ENCODE peak calls at places on chromosomes 16 and 17, in five cellular contexts. W is body of pancreas, Q is thyroid gland, H is heart left ventricle, T is breast epithelium. O is an unnamed sample.

GRCh38 chr17:40596261-40596919 is 31.1 kb upstream of the CCR7 start:
- DNase-seq in W (no peak), Q (peak), H (no peak), T (no peak), O (no peak)

GRCh38 chr16:47162670-47163420 is 19.1 kb upstream of the NETO2 start:
- DNase-seq in W (no peak), Q (no peak), H (no peak), T (no peak), O (no peak)

GRCh38 chr16:62954144-62955032 is 918.1 kb upstream of the CDH8 start:
- DNase-seq in W (no peak), Q (no peak), H (no peak), T (no peak), O (no peak)

GRCh38 chr16:21088646-21089538 is 61.8 kb downstream of the DNAH3 start:
- DNase-seq in W (no peak), Q (no peak), H (no peak), T (no peak), O (no peak)

GRCh38 chr17:18976201-18976600 is 24.2 kb downstream of the SLC5A10 start:
- DNase-seq in W (no peak), Q (no peak), H (no peak), T (no peak), O (no peak)

GRCh38 chr16:52563767-52564611 is 17.0 kb upstream of the TOX3 start:
- DNase-seq in W (no peak), Q (no peak), H (no peak), T (no peak), O (no peak)

GRCh38 chr17:18250259-18250658 is 8.3 kb downstream of the FLII start:
- DNase-seq in W (peak), Q (peak), H (no peak), T (no peak), O (peak)

GRCh38 chr17:74677558-74678466 is 34.9 kb downstream of the CD300LF start:
- DNase-seq in W (no peak), Q (peak), H (peak), T (no peak), O (no peak)

GRCh38 chr17:58277107-58277506 is 3.6 kb downstream of the MPO start:
- DNase-seq in W (no peak), Q (no peak), H (no peak), T (no peak), O (no peak)

GRCh38 chr16:57906385-57907316 is 64.3 kb downstream of the CNGB1 start:
- DNase-seq in W (peak), Q (peak), H (no peak), T (no peak), O (no peak)

GRCh38 chr16:1152123-1152638 is 725 bp upstream of the CACNA1H start:
- DNase-seq in W (no peak), Q (no peak), H (peak), T (no peak), O (no peak)

GRCh38 chr16:4954714-4955113 is 3.4 kb upstream of the SEC14L5 start:
- DNase-seq in W (no peak), Q (no peak), H (no peak), T (no peak), O (no peak)

GRCh38 chr17:78407387-78407990 is 29.0 kb downstream of the PGS1 start:
- DNase-seq in W (peak), Q (no peak), H (no peak), T (no peak), O (no peak)

GRCh38 chr16:68700120-68700519 is 37.0 kb upstream of the CDH1 start:
- DNase-seq in W (no peak), Q (no peak), H (no peak), T (no peak), O (no peak)

GRCh38 chr17:66304304-66305174 is 2.1 kb downstream of the PRKCA start:
- DNase-seq in W (peak), Q (no peak), H (no peak), T (no peak), O (no peak)

GRCh38 chr16:19406891-19407491 is 10.7 kb upstream of the TMC5 start:
- DNase-seq in W (no peak), Q (no peak), H (no peak), T (no peak), O (no peak)

GRCh38 chr17:47946929-47947397 is 5.6 kb downstream of the PNPO start:
- DNase-seq in W (peak), Q (peak), H (peak), T (peak), O (peak)

GRCh38 chr16:10929853-10930754 is 12.2 kb downstream of the DEXI start:
- DNase-seq in W (peak), Q (no peak), H (no peak), T (no peak), O (no peak)

GRCh38 chr16:85810097-85810741 is 10.7 kb downstream of the COX4I1 start:
- DNase-seq in W (peak), Q (no peak), H (no peak), T (peak), O (no peak)

GRCh38 chr16:1538804-1539520 is 5.5 kb downstream of the TMEM204 start:
- DNase-seq in W (no peak), Q (no peak), H (peak), T (no peak), O (no peak)

GRCh38 chr16:67101683-67102082 is 8.1 kb upstream of the PHAF1 start:
- DNase-seq in W (no peak), Q (no peak), H (no peak), T (no peak), O (no peak)

GRCh38 chr16:11315499-11315898 is 29.8 kb upstream of the RMI2 start:
- DNase-seq in W (no peak), Q (peak), H (no peak), T (no peak), O (no peak)

GRCh38 chr17:57597531-57598453 is 147.3 kb downstream of the CCDC182 start:
- DNase-seq in W (peak), Q (peak), H (peak), T (no peak), O (peak)

GRCh38 chr17:45147102-45147580 is 1.1 kb upstream of the HEXIM1 start:
- DNase-seq in W (peak), Q (no peak), H (peak), T (peak), O (no peak)

GRCh38 chr16:88781140-88782077 is 3.6 kb downstream of the PIEZO1 start:
- DNase-seq in W (no peak), Q (no peak), H (no peak), T (no peak), O (no peak)

GRCh38 chr16:89721644-89722391 is 481 bp downstream of the ZNF276 start:
- DNase-seq in W (peak), Q (peak), H (peak), T (no peak), O (peak)

GRCh38 chr17:42657824-42658588 is 1.1 kb upstream of the TUBG2 start:
- DNase-seq in W (no peak), Q (no peak), H (no peak), T (no peak), O (no peak)

GRCh38 chr17:42655528-42655927 is 3.6 kb upstream of the TUBG2 start:
- DNase-seq in W (no peak), Q (no peak), H (no peak), T (no peak), O (no peak)

GRCh38 chr17:42660692-42661345 is 1.7 kb downstream of the TUBG2 start:
- DNase-seq in W (no peak), Q (no peak), H (peak), T (no peak), O (peak)

GRCh38 chr17:42653179-42654124 is 5.6 kb upstream of the TUBG2 start:
- DNase-seq in W (peak), Q (peak), H (peak), T (peak), O (peak)

DNA sequence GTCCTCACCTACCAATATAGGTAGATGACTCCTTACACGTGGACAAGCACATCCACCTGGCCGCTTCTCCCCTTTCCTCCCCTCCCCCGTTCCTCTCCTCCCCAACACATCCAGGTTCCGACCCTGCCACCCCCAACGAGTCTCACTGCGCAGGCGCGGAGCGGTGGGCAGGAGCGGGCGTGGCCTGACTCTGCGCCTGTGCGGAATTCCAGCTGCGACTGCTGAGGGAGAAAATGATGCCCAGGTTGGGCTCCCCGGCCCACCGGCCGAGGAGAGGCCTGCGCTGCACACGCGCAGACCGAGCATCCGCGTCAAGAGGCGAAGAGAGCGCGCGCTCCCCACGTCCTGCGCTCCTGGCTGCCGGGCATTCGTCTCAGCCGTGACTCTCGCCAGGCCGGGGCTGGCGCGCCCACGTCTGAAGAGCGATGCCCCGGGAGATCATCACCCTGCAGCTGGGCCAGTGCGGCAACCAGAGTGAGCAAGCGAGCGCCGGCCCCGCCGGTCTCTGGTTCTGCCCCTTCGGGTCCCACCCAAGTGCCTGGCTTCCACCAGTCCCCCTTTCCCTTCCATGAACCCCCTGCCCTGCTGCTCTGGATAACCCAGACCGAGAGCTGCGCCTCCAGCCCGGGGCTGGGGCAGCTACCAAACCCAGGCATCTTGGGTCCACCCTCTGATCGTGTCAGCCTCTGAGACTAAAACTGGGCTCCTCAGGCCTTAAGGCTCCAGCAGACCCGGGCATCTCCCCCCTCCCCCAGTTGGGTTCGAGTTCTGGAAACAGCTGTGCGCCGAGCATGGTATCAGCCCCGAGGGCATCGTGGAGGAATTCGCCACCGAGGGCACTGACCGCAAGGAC is at the start of gene TUBG2:
- DNase-seq in W (peak), Q (peak), H (peak), T (peak), O (peak)
- TF ChIP-seq POLR2A in W (peak), Q (no peak), H (peak), T (peak), O (peak)

GRCh38 chr17:75689441-75689873 is 22.3 kb downstream of the SAP30BP start:
- DNase-seq in W (no peak), Q (peak), H (no peak), T (no peak), O (no peak)
- H3K27ac ChIP-seq in W (peak), Q (no peak), H (no peak), T (peak), O (peak)

GRCh38 chr16:84532299-84532724 is 27.9 kb upstream of the MEAK7 start:
- DNase-seq in W (peak), Q (peak), H (peak), T (peak), O (peak)

GRCh38 chr16:84532855-84533486 is 28.5 kb upstream of the MEAK7 start:
- DNase-seq in W (no peak), Q (no peak), H (no peak), T (no peak), O (no peak)

GRCh38 chr16:84535408-84535807 is 30.9 kb upstream of the MEAK7 start:
- DNase-seq in W (no peak), Q (no peak), H (no peak), T (no peak), O (no peak)

GRCh38 chr16:84535851-84536250 is 31.4 kb upstream of the MEAK7 start:
- DNase-seq in W (no peak), Q (no peak), H (no peak), T (no peak), O (no peak)

GRCh38 chr16:84534815-84535214 is 30.4 kb upstream of the MEAK7 start:
- DNase-seq in W (no peak), Q (no peak), H (no peak), T (no peak), O (no peak)
- H3K4me3 ChIP-seq in W (no peak), Q (no peak), H (no peak), T (no peak), O (no peak)

GRCh38 chr17:30378191-30378796 is 433 bp upstream of the CPD start:
- DNase-seq in W (peak), Q (peak), H (no peak), T (no peak), O (no peak)
- TF ChIP-seq POLR2A in W (no peak), Q (no peak), H (no peak), T (no peak), O (no peak)

DNA sequence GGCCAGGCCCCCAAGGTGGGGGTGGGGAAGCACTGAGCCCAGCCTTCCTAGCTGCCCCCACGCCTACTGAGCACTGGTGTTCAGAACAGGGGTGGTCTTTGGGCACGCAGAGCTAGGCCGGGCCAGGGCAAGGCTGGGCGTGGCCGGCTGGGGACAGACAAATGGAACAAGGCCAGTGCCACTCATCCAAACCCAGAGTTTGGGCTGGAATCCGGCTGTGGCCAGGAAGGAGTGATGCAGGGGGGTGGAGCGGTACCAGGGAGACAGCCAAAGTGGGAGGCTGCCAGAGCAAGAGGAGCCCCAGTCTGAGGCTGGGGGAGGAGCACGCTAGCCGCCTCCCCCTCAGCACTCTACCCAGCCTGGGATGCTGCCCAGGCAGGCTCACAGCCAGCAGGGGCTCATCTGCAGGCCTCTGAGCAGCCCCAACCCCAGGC is 9.3 kb downstream of the TP53I13 start:
- DNase-seq in W (peak), Q (no peak), H (peak), T (no peak), O (no peak)
- H3K27ac ChIP-seq in W (no peak), Q (no peak), H (no peak), T (no peak), O (no peak)

DNA sequence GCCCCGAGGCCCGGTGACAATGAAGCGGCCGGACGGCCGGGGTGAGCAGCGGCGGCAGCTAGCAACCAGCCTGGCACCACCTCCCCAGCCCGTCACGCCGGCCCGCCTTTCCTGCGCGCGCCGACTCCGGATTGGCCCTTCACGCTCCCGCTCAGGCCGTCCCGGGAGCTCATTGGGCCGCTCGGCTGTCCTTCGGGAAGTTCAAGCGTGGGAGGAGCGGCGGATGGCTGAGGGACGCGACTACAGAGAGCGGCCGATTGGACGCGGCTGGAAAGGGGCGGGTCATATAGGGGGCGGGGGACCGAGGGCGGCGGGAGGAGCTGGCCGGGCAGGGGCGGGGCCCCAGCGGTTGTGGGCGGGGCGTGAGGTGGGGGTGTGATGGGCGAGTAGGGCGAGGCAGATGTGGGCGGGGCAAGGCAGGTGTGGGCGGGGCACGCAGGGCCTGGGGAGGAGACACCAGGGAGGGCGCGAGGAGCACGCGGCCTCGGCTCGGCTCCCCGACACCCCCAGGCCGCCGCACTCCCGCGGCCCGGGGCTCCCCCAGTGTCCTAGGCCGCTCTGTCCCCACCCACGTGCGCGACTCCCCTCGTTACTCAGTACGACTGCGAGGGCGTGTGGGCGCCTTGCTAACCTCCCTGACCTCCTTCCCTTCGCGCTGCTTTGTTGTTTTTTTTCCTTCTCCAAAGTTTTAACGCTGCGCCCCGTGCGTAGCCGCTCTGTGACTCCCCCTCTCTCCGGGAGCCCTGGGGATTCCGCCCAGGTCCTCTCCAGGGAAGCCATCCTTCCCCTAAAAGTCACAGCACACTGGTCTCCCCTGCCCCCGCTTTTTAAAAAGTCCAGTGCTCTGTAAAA is at the start of gene CEP131:
- DNase-seq in W (peak), Q (peak), H (peak), T (peak), O (peak)
- H3K4me3 ChIP-seq in W (peak), Q (peak), H (peak), T (peak), O (peak)